ENCODE peak calls at places on chromosome 4, in ten cellular contexts. F is choroid plexus epithelial cell; W is mucosa of descending colon; U is endothelial cell; D is esophagus squamous epithelium; J is fibroblast of pulmonary artery; V is CMK; E is NCI-H1417; R is stimulated activated CD4-positive, alpha-beta T cell treated with anti-CD3 and anti-CD28 coated beads, Interleukin-4, amount 100 ng/mL, for 48 hours; P is naive thymus-derived CD4-positive, alpha-beta T cell. N is an unnamed sample.

GRCh38 chr4:123479944-123480343 is 83.3 kb downstream of the SPRY1 start:
- DNase-seq in F (peak), W (no peak), U (no peak), D (no peak), J (no peak), V (no peak), E (no peak), R (no peak), P (no peak), N (peak)

GRCh38 chr4:101400096-101400495 is 52.8 kb upstream of the PPP3CA start:
- DNase-seq in F (peak), W (no peak), U (no peak), D (no peak), J (peak), V (no peak), E (no peak), R (peak), P (no peak), N (no peak)

GRCh38 chr4:187071896-187072295 is 348.2 kb upstream of the FAT1 start:
- DNase-seq in F (no peak), W (no peak), U (no peak), D (no peak), J (no peak), V (no peak), E (no peak), R (no peak), P (no peak), N (no peak)

GRCh38 chr4:98626350-98626749 is 32.1 kb downstream of the TSPAN5 start:
- DNase-seq in F (peak), W (no peak), U (no peak), D (no peak), J (peak), V (no peak), E (no peak), R (no peak), P (no peak), N (peak)

GRCh38 chr4:187413564-187414358 is 581.8 kb upstream of the ZFP42 start:
- DNase-seq in F (no peak), W (no peak), U (no peak), D (no peak), J (no peak), V (no peak), E (no peak), R (no peak), P (no peak), N (no peak)

GRCh38 chr4:743463-744211 is 38.0 kb downstream of the PCGF3 start:
- DNase-seq in F (peak), W (peak), U (no peak), D (no peak), J (no peak), V (no peak), E (no peak), R (no peak), P (no peak), N (peak)

GRCh38 chr4:53563824-53564223 is 27.5 kb downstream of the LNX1 start:
- DNase-seq in F (peak), W (no peak), U (no peak), D (no peak), J (peak), V (no peak), E (no peak), R (peak), P (no peak), N (peak)

GRCh38 chr4:151983854-151984253 is 223.0 kb upstream of the GATB start:
- DNase-seq in F (peak), W (no peak), U (no peak), D (no peak), J (no peak), V (no peak), E (peak), R (no peak), P (no peak), N (no peak)

GRCh38 chr4:67288964-67289363 is 256.3 kb downstream of the CENPC start:
- DNase-seq in F (peak), W (no peak), U (peak), D (no peak), J (peak), V (peak), E (peak), R (peak), P (no peak), N (peak)

GRCh38 chr4:55543858-55544257 is 2.9 kb downstream of the CLOCK start:
- DNase-seq in F (no peak), W (no peak), U (no peak), D (no peak), J (peak), V (no peak), E (no peak), R (no peak), P (no peak), N (no peak)

GRCh38 chr4:87363552-87363951 is 27.4 kb downstream of the HSD17B11 start:
- DNase-seq in F (no peak), W (no peak), U (no peak), D (no peak), J (no peak), V (no peak), E (no peak), R (no peak), P (no peak), N (no peak)

GRCh38 chr4:184309241-184310170 is 91.8 kb upstream of the ENPP6 start:
- DNase-seq in F (no peak), W (no peak), U (no peak), D (no peak), J (no peak), V (no peak), E (no peak), R (peak), P (peak), N (no peak)

GRCh38 chr4:78669453-78669852 is 106.7 kb upstream of the BMP2K start:
- DNase-seq in F (no peak), W (no peak), U (no peak), D (no peak), J (no peak), V (no peak), E (no peak), R (no peak), P (no peak), N (no peak)

GRCh38 chr4:93747220-93747619 is 81.3 kb upstream of the ATOH1 start:
- DNase-seq in F (no peak), W (no peak), U (no peak), D (no peak), J (no peak), V (no peak), E (no peak), R (no peak), P (no peak), N (no peak)

GRCh38 chr4:25797136-25797535 is 65.7 kb downstream of the SEL1L3 start:
- DNase-seq in F (no peak), W (no peak), U (no peak), D (no peak), J (no peak), V (no peak), E (no peak), R (no peak), P (no peak), N (no peak)

GRCh38 chr4:189202182-189202868 is 738.3 kb upstream of the FRG1 start:
- DNase-seq in F (peak), W (peak), U (peak), D (peak), J (peak), V (no peak), E (peak), R (no peak), P (peak), N (peak)

GRCh38 chr4:163350672-163351071 is 7.0 kb downstream of the NPY5R start:
- DNase-seq in F (peak), W (no peak), U (no peak), D (no peak), J (no peak), V (no peak), E (no peak), R (no peak), P (no peak), N (no peak)

GRCh38 chr4:153114771-153115321 is 89.4 kb upstream of the TRIM2 start:
- DNase-seq in F (peak), W (no peak), U (no peak), D (no peak), J (peak), V (no peak), E (no peak), R (peak), P (peak), N (peak)

GRCh38 chr4:38872620-38873019 is 5.0 kb downstream of the FAM114A1 start:
- DNase-seq in F (peak), W (no peak), U (no peak), D (no peak), J (no peak), V (no peak), E (no peak), R (no peak), P (no peak), N (peak)

GRCh38 chr4:28427306-28428085 is 1566.9 kb downstream of the STIM2 start:
- DNase-seq in F (no peak), W (no peak), U (no peak), D (no peak), J (no peak), V (no peak), E (no peak), R (no peak), P (no peak), N (peak)

GRCh38 chr4:52876063-52876462 is 13.9 kb downstream of the RASL11B start:
- DNase-seq in F (no peak), W (no peak), U (no peak), D (no peak), J (no peak), V (no peak), E (no peak), R (no peak), P (peak), N (no peak)

GRCh38 chr4:78922207-78922606 is 17.0 kb downstream of the PAQR3 start:
- DNase-seq in F (peak), W (no peak), U (no peak), D (no peak), J (peak), V (no peak), E (no peak), R (no peak), P (no peak), N (peak)

GRCh38 chr4:145047151-145047550 is 50.8 kb downstream of the ANAPC10 start:
- DNase-seq in F (peak), W (no peak), U (no peak), D (no peak), J (no peak), V (no peak), E (no peak), R (no peak), P (no peak), N (no peak)

GRCh38 chr4:115145393-115146160 is 32.2 kb upstream of the NDST4 start:
- DNase-seq in F (no peak), W (peak), U (no peak), D (no peak), J (no peak), V (no peak), E (peak), R (no peak), P (no peak), N (no peak)

GRCh38 chr4:41437264-41437566 is 100.7 kb upstream of the LIMCH1 start:
- DNase-seq in F (no peak), W (no peak), U (no peak), D (no peak), J (no peak), V (no peak), E (peak), R (no peak), P (no peak), N (no peak)

GRCh38 chr4:47122592-47123291 is 91.4 kb downstream of the GABRB1 start:
- DNase-seq in F (peak), W (no peak), U (peak), D (no peak), J (peak), V (peak), E (peak), R (peak), P (no peak), N (peak)

GRCh38 chr4:1009647-1010521 is 1.5 kb upstream of the FGFRL1 start:
- DNase-seq in F (peak), W (peak), U (peak), D (peak), J (peak), V (no peak), E (peak), R (peak), P (peak), N (peak)

GRCh38 chr4:16674133-16674532 is 224.3 kb downstream of the LDB2 start:
- DNase-seq in F (no peak), W (no peak), U (no peak), D (no peak), J (no peak), V (no peak), E (no peak), R (no peak), P (no peak), N (no peak)

GRCh38 chr4:117965608-117966007 is 68.7 kb upstream of the NDST3 start:
- DNase-seq in F (no peak), W (no peak), U (no peak), D (no peak), J (no peak), V (no peak), E (no peak), R (no peak), P (peak), N (peak)

GRCh38 chr4:101418055-101418454 is 70.7 kb upstream of the PPP3CA start:
- DNase-seq in F (peak), W (no peak), U (no peak), D (no peak), J (no peak), V (peak), E (no peak), R (peak), P (peak), N (peak)

GRCh38 chr4:155591201-155591600 is 75.4 kb upstream of the GUCY1A1 start:
- DNase-seq in F (no peak), W (no peak), U (no peak), D (no peak), J (no peak), V (no peak), E (no peak), R (no peak), P (no peak), N (no peak)

N was measured in amniotic epithelial cell.